ENCODE peak calls at places on chromosomes 4 and X, in seven cellular contexts. D is kidney tubule cell, J is NCI-H1105, M is Daoy, E is G401, V is T-helper 1 cell, Z is upper lobe of right lung. B is an unnamed sample.

GRCh38 chr4:33060873-33061542 is 2340.8 kb downstream of the PCDH7 start:
- DNase-seq in D (peak; percentile 64), J (peak; percentile 5), M (peak; percentile 19), E (peak; percentile 14), V (no peak), Z (no peak), B (no peak)

GRCh38 chr4:19575959-19576358 is 675.7 kb upstream of the SLIT2 start:
- DNase-seq in D (peak; percentile 54), J (no peak), M (no peak), E (no peak), V (no peak), Z (no peak), B (no peak)

GRCh38 chrX:150364347-150365050 is 1.4 kb downstream of the MAMLD1 start:
- DNase-seq in D (peak; percentile 25), J (no peak), M (peak; percentile 22), E (peak; percentile 19), V (no peak), Z (peak; percentile 59), B (no peak)

GRCh38 chr4:125316781-125317525 is 2.2 kb downstream of the FAT4 start:
- DNase-seq in D (peak; percentile 67), J (no peak), M (peak; percentile 30), E (no peak), V (no peak), Z (peak; percentile 68), B (no peak)

GRCh38 chr4:38951598-38951997 is 80.6 kb downstream of the TMEM156 start:
- DNase-seq in D (no peak), J (no peak), M (no peak), E (no peak), V (no peak), Z (no peak), B (no peak)

GRCh38 chrX:132853040-132853439 is 105.4 kb downstream of the HS6ST2 start:
- DNase-seq in D (peak; percentile 40), J (no peak), M (peak; percentile 41), E (no peak), V (no peak), Z (no peak), B (no peak)

GRCh38 chr4:118282692-118283091 is 70.1 kb downstream of the PRSS12 start:
- DNase-seq in D (peak; percentile 24), J (no peak), M (peak; percentile 45), E (peak; percentile 56), V (no peak), Z (no peak), B (no peak)

GRCh38 chr4:95232358-95233156 is 316.2 kb downstream of the UNC5C start:
- DNase-seq in D (peak; percentile 19), J (no peak), M (no peak), E (no peak), V (no peak), Z (no peak), B (no peak)

GRCh38 chr4:112509243-112510190 is 6.5 kb downstream of the NEUROG2 start:
- DNase-seq in D (peak; percentile 84), J (no peak), M (no peak), E (no peak), V (no peak), Z (no peak), B (no peak)

GRCh38 chrX:6053126-6053625 is 175.5 kb downstream of the NLGN4X start:
- DNase-seq in D (no peak), J (peak; percentile 47), M (no peak), E (peak; percentile 80), V (no peak), Z (no peak), B (no peak)

GRCh38 chrX:136694491-136695087 is 46.6 kb downstream of the CD40LG start:
- DNase-seq in D (peak; percentile 62), J (peak; percentile 23), M (peak; percentile 26), E (peak; percentile 33), V (no peak), Z (no peak), B (no peak)

GRCh38 chr4:186472948-186473347 is 82.4 kb downstream of the MTNR1A start:
- DNase-seq in D (peak; percentile 41), J (no peak), M (no peak), E (peak; percentile 76), V (no peak), Z (no peak), B (no peak)

GRCh38 chr4:53654300-53654758 is 63.0 kb upstream of the LNX1 start:
- DNase-seq in D (peak; percentile 25), J (no peak), M (peak; percentile 2), E (no peak), V (no peak), Z (no peak), B (no peak)

GRCh38 chrX:123807825-123808416 is 51.9 kb upstream of the XIAP start:
- DNase-seq in D (no peak), J (peak; percentile 4), M (no peak), E (no peak), V (no peak), Z (no peak), B (no peak)

GRCh38 chrX:1453390-1453783 is 678 bp upstream of the ASMTL start:
- DNase-seq in D (no peak), J (no peak), M (no peak), E (no peak), V (peak; percentile 80), Z (no peak), B (peak; percentile 74)

GRCh38 chr4:126106658-126107057 is 791.9 kb downstream of the FAT4 start:
- DNase-seq in D (no peak), J (no peak), M (no peak), E (no peak), V (no peak), Z (no peak), B (no peak)

GRCh38 chr4:61911313-61911756 is 711.2 kb downstream of the ADGRL3 start:
- DNase-seq in D (no peak), J (no peak), M (no peak), E (no peak), V (no peak), Z (no peak), B (no peak)

GRCh38 chr4:89305712-89306437 is 1.7 kb downstream of the GPRIN3 start:
- DNase-seq in D (peak; percentile 81), J (no peak), M (no peak), E (peak; percentile 63), V (no peak), Z (no peak), B (no peak)

GRCh38 chr4:109977854-109978501 is 65.3 kb downstream of the EGF start:
- DNase-seq in D (peak; percentile 60), J (no peak), M (peak; percentile 2), E (peak; percentile 24), V (no peak), Z (no peak), B (no peak)

GRCh38 chr4:141027421-141027820 is 105.8 kb downstream of the RNF150 start:
- DNase-seq in D (peak; percentile 13), J (peak; percentile 69), M (peak; percentile 7), E (no peak), V (no peak), Z (no peak), B (no peak)

GRCh38 chrX:68175569-68175968 is 257.7 kb downstream of the OPHN1 start:
- DNase-seq in D (no peak), J (no peak), M (no peak), E (no peak), V (no peak), Z (no peak), B (no peak)

GRCh38 chr4:47210828-47211227 is 179.5 kb downstream of the GABRB1 start:
- DNase-seq in D (peak; percentile 2), J (no peak), M (no peak), E (no peak), V (no peak), Z (no peak), B (no peak)

GRCh38 chr4:154583677-154584076 is 6.9 kb downstream of the FGA start:
- DNase-seq in D (no peak), J (no peak), M (no peak), E (no peak), V (no peak), Z (no peak), B (no peak)

GRCh38 chr4:103008875-103009729 is 10.4 kb downstream of the SLC9B1 start:
- DNase-seq in D (peak; percentile 70), J (peak; percentile 22), M (peak; percentile 25), E (peak; percentile 81), V (no peak), Z (no peak), B (no peak)

GRCh38 chr4:79141530-79141929 is 184.3 kb downstream of the NAA11 start:
- DNase-seq in D (peak; percentile 8), J (no peak), M (no peak), E (no peak), V (no peak), Z (no peak), B (no peak)

GRCh38 chr4:81919810-81920209 is 448.1 kb upstream of the RASGEF1B start:
- DNase-seq in D (no peak), J (no peak), M (no peak), E (no peak), V (no peak), Z (no peak), B (no peak)

GRCh38 chr4:70297581-70297980 is 37.2 kb upstream of the CABS1 start:
- DNase-seq in D (no peak), J (no peak), M (no peak), E (no peak), V (no peak), Z (no peak), B (no peak)

GRCh38 chrX:42704454-42704853 is 73.5 kb downstream of the PPP1R2C start:
- DNase-seq in D (no peak), J (no peak), M (no peak), E (no peak), V (no peak), Z (no peak), B (no peak)

GRCh38 chr4:31068257-31069075 is 348.3 kb downstream of the PCDH7 start:
- DNase-seq in D (no peak), J (no peak), M (no peak), E (no peak), V (no peak), Z (no peak), B (no peak)

GRCh38 chr4:65943076-65943475 is 272.8 kb upstream of the EPHA5 start:
- DNase-seq in D (peak; percentile 88), J (peak; percentile 1), M (peak; percentile 41), E (peak; percentile 7), V (no peak), Z (no peak), B (no peak)

GRCh38 chr4:186067757-186068385 is 1.1 kb upstream of the TLR3 start:
- DNase-seq in D (peak; percentile 78), J (no peak), M (peak; percentile 51), E (peak; percentile 43), V (no peak), Z (peak; percentile 71), B (peak; percentile 1)

GRCh38 chr4:127623755-127624087 is 9.0 kb upstream of the INTU start:
- DNase-seq in D (no peak), J (no peak), M (peak; percentile 10), E (peak; percentile 8), V (no peak), Z (peak; percentile 60), B (no peak)

GRCh38 chr4:83189631-83190136 is 75.2 kb upstream of the PLAC8 start:
- DNase-seq in D (no peak), J (no peak), M (no peak), E (no peak), V (no peak), Z (no peak), B (no peak)

GRCh38 chrX:23435108-23435507 is 100.5 kb downstream of the PTCHD1 start:
- DNase-seq in D (no peak), J (no peak), M (no peak), E (no peak), V (no peak), Z (no peak), B (no peak)